ENCODE peak calls at places on chromosomes 16 and 17, in four cellular contexts. E, X, U and S are unnamed samples.

GRCh38 chr17:57953703-57954420 is 1.4 kb downstream of the CUEDC1 start:
- DNase-seq in E (no peak), U (no peak), X (no peak), S (no peak)

GRCh38 chr17:14276535-14277250 is 24.2 kb upstream of the HS3ST3B1 start:
- DNase-seq in U (no peak), E (no peak), X (no peak), S (no peak)

GRCh38 chr17:27555364-27555763 is 75.6 kb upstream of the LGALS9 start:
- DNase-seq in U (no peak), E (no peak), X (no peak), S (no peak)

GRCh38 chr16:50818380-50818779 is 76.5 kb downstream of the CYLD start:
- DNase-seq in U (no peak), X (no peak), E (no peak), S (no peak)

GRCh38 chr16:73166972-73167550 is 119.1 kb upstream of the ZFHX3 start:
- DNase-seq in X (no peak), U (no peak), E (peak), S (no peak)

GRCh38 chr17:10737168-10737622 is 7.4 kb upstream of the TMEM220 start:
- DNase-seq in E (peak), X (peak), U (no peak), S (no peak)

GRCh38 chr16:1481906-1482835 is 6.6 kb downstream of the PTX4 start:
- DNase-seq in U (no peak), X (no peak), E (no peak), S (no peak)

GRCh38 chr17:81808778-81809555 is 5.0 kb downstream of the GCGR start:
- DNase-seq in E (no peak), X (no peak), U (no peak), S (no peak)

GRCh38 chr16:50425648-50426047 is 56.9 kb upstream of the BRD7 start:
- DNase-seq in E (peak), U (no peak), X (no peak), S (no peak)

GRCh38 chr17:65749479-65749878 is 188.0 kb upstream of the AXIN2 start:
- DNase-seq in E (peak), X (no peak), U (no peak), S (no peak)

GRCh38 chr17:259341-259976 is 78.0 kb upstream of the DOC2B start:
- DNase-seq in U (no peak), E (no peak), X (no peak), S (no peak)

GRCh38 chr16:13507530-13507929 is 412.4 kb upstream of the ERCC4 start:
- DNase-seq in X (no peak), E (no peak), U (no peak), S (no peak)

GRCh38 chr16:84687715-84688114 is 12.1 kb upstream of the USP10 start:
- DNase-seq in E (peak), X (no peak), U (no peak), S (no peak)

GRCh38 chr16:57952909-57953308 is 18.0 kb downstream of the CNGB1 start:
- DNase-seq in U (no peak), X (no peak), E (no peak), S (no peak)

GRCh38 chr16:87303431-87303930 is 13.7 kb downstream of the C16orf95 start:
- DNase-seq in U (no peak), X (no peak), E (no peak), S (no peak)

GRCh38 chr17:83175551-83176271 is 96.3 kb downstream of the METRNL start:
- DNase-seq in U (peak), X (no peak), E (no peak), S (no peak)

GRCh38 chr17:58960068-58960467 is 146.6 kb downstream of the TRIM37 start:
- DNase-seq in U (no peak), E (peak), X (peak), S (no peak)
- TF ChIP-seq CTCF in U (no peak), E (peak), X (no peak), S (no peak)

GRCh38 chr17:56834380-56835258 is 668 bp downstream of the DGKE start:
- DNase-seq in X (peak), U (peak), E (peak), S (no peak)
- TF ChIP-seq CTCF in X (no peak), U (no peak), E (no peak), S (no peak)

GRCh38 chr17:67520282-67520906 is 143.3 kb downstream of the PITPNC1 start:
- DNase-seq in U (no peak), E (peak), X (peak), S (no peak)
- TF ChIP-seq CTCF in U (no peak), E (no peak), X (no peak), S (no peak)

GRCh38 chr16:3021449-3022207 is 1.5 kb downstream of the TNFRSF12A start:
- DNase-seq in X (peak), E (peak), U (peak), S (no peak)

GRCh38 chr16:3020604-3021448 is 658 bp downstream of the TNFRSF12A start:
- DNase-seq in U (peak), E (peak), X (peak), S (no peak)

GRCh38 chr16:3022208-3022696 is 1.5 kb downstream of the HCFC1R1 start:
- DNase-seq in U (peak), X (peak), E (peak), S (no peak)

GRCh38 chr16:3019594-3020246 is 448 bp upstream of the TNFRSF12A start:
- DNase-seq in X (no peak), U (no peak), E (no peak), S (no peak)

DNA sequence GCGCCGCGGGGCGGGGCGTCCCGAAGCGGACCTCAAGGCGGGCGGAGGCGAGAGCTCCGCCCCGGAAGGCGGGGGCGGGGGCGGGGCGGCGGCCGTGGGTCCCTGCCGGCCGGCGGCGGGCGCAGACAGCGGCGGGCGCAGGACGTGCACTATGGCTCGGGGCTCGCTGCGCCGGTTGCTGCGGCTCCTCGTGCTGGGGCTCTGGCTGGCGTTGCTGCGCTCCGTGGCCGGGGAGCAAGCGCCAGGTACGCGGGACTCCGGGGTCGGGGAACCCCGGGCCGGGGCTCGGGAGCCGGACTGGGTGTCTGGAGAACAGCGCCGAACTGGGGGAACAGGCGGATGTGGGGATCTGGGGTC is at the start of gene TNFRSF12A:
- DNase-seq in X (peak), E (peak), U (peak), S (peak)
- TF ChIP-seq CTCF in X (no peak), E (no peak), U (no peak), S (no peak)

GRCh38 chr17:76152580-76152979 is 11.5 kb upstream of the FOXJ1 start:
- DNase-seq in X (no peak), E (no peak), U (no peak), S (no peak)

GRCh38 chr17:76153202-76153601 is 12.2 kb upstream of the FOXJ1 start:
- DNase-seq in U (no peak), X (no peak), E (no peak), S (no peak)

GRCh38 chr17:76154292-76154691 is 13.2 kb upstream of the FOXJ1 start:
- DNase-seq in U (no peak), X (no peak), E (no peak), S (peak)

GRCh38 chr17:76154935-76155845 is 14.1 kb upstream of the FOXJ1 start:
- DNase-seq in U (peak), X (no peak), E (no peak), S (no peak)

DNA sequence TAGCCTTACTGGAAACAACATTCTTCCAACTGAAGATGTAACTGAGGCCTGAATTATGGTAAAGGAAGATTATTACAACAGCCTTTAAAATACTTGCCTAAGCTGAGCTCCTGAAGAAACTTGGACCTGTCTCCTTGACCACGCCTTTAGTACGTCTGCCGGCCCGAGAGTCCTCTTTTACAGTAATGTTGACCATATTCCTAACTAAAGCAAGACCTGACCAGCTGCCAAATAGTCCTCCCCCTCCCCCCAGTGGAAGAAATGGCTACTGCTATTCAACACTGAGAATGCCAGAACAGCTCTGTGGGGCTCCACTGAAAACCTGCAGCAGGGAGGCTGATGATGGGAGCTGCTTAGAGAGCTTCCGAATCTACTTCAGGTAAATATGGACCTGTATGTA is 12.6 kb upstream of the FOXJ1 start:
- DNase-seq in U (no peak), X (peak), E (peak), S (no peak)
- TF ChIP-seq CTCF in U (no peak), X (no peak), E (peak), S (no peak)

GRCh38 chr17:31015639-31016038 is 44.8 kb downstream of the RNF135 start:
- DNase-seq in U (no peak), X (no peak), E (no peak), S (no peak)
- TF ChIP-seq CTCF in U (no peak), X (no peak), E (no peak), S (no peak)

GRCh38 chr16:29820730-29821662 is 734 bp downstream of the MVP start:
- DNase-seq in U (peak), X (peak), E (no peak), S (no peak)

GRCh38 chr16:29821663-29822115 is 1.4 kb downstream of the MVP start:
- DNase-seq in X (no peak), U (no peak), E (peak), S (no peak)

GRCh38 chr16:29820271-29820701 is at the start of gene MVP:
- DNase-seq in E (peak), X (peak), U (no peak), S (peak)

GRCh38 chr16:29818082-29818481 is 2.1 kb downstream of the PAGR1 start:
- DNase-seq in X (no peak), U (no peak), E (no peak), S (no peak)

GRCh38 chr16:29819506-29819905 is 756 bp upstream of the MVP start:
- DNase-seq in E (no peak), U (no peak), X (peak), S (no peak)
- TF ChIP-seq CTCF in E (no peak), U (no peak), X (no peak), S (peak)

GRCh38 chr16:30793508-30794069 is 6.6 kb upstream of the ZNF629 start:
- DNase-seq in U (no peak), X (no peak), E (no peak), S (no peak)

GRCh38 chr16:30802971-30803370 is 16.0 kb upstream of the ZNF629 start:
- DNase-seq in E (no peak), X (no peak), U (no peak), S (no peak)

GRCh38 chr16:30794634-30795033 is 7.6 kb upstream of the ZNF629 start:
- DNase-seq in E (no peak), U (no peak), X (no peak), S (no peak)

GRCh38 chr16:30797670-30798309 is 10.8 kb upstream of the ZNF629 start:
- DNase-seq in U (no peak), X (no peak), E (no peak), S (no peak)
- TF ChIP-seq CTCF in U (no peak), X (no peak), E (no peak), S (no peak)

GRCh38 chr17:76781056-76781982 is 43.4 kb downstream of the MFSD11 start:
- DNase-seq in U (no peak), E (no peak), X (no peak), S (no peak)
- TF ChIP-seq CTCF in U (no peak), E (no peak), X (no peak), S (peak)

GRCh38 chr17:80364091-80364691 is 50.8 kb upstream of the ENDOV start:
- DNase-seq in E (peak), U (no peak), X (peak), S (peak)
- TF ChIP-seq CTCF in E (peak), U (no peak), X (peak), S (peak)